ENCODE peak calls at places on chromosomes 13 and 19, in nine cellular contexts. N is stomach, Q is body of pancreas, B is lower leg skin, D is Peyer's patch, K is NB4, X is heart left ventricle, G is tibial nerve, S is H54. Z is an unnamed sample.

GRCh38 chr13:85509512-85509911 is 289.7 kb downstream of the SLITRK6 start:
- DNase-seq in N (no peak), Q (no peak), B (no peak), D (no peak), K (no peak), X (no peak), G (no peak), S (no peak), Z (no peak)

GRCh38 chr19:48466571-48467325 is 2.4 kb upstream of the CYTH2 start:
- DNase-seq in N (no peak), Q (no peak), B (no peak), D (no peak), K (no peak), X (no peak), G (no peak), S (peak; percentile 69), Z (no peak)

GRCh38 chr19:23377276-23377675 is 18.0 kb downstream of the ZNF91 start:
- DNase-seq in N (no peak), Q (no peak), B (no peak), D (no peak), K (no peak), X (no peak), G (no peak), S (no peak), Z (no peak)

GRCh38 chr19:21595185-21595584 is 89.8 kb downstream of the ZNF429 start:
- DNase-seq in N (no peak), Q (peak; percentile 41), B (no peak), D (no peak), K (no peak), X (no peak), G (no peak), S (no peak), Z (no peak)

GRCh38 chr13:93290503-93290902 is 63.9 kb downstream of the GPC6 start:
- DNase-seq in N (no peak), Q (no peak), B (no peak), D (no peak), K (no peak), X (no peak), G (no peak), S (no peak), Z (no peak)

GRCh38 chr19:41298327-41298964 is 11.5 kb upstream of the CCDC97 start:
- DNase-seq in N (peak; percentile 63), Q (peak; percentile 57), B (peak; percentile 56), D (peak; percentile 66), K (no peak), X (peak; percentile 86), G (peak; percentile 46), S (no peak), Z (no peak)

GRCh38 chr19:18339703-18340102 is 695 bp upstream of the PGPEP1 start:
- DNase-seq in N (no peak), Q (no peak), B (no peak), D (no peak), K (peak; percentile 55), X (no peak), G (no peak), S (peak; percentile 42), Z (peak; percentile 57)

GRCh38 chr13:35598233-35598632 is 121.7 kb upstream of the MAB21L1 start:
- DNase-seq in N (no peak), Q (no peak), B (no peak), D (no peak), K (no peak), X (no peak), G (no peak), S (no peak), Z (no peak)

DNA sequence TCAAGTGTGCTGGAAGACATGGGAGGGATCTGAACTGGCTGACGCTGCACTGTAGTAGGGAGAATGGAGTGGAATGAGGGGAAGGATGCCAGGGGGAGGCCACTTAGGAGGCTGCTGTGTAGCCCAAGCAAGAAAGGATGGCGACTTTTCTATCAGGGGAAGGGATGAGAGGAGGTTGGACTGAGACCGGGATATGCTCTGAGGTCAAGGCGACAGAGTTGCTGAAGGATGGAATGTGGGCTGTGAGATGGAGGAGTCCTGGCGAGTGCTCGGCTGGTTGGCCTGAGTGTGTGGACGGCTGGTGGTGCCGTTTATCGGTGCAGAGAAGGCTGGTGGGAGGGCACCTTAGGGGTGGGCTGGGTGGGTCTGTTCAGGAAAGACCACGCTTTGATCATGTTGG is 45.7 kb downstream of the IRS2 start:
- DNase-seq in N (no peak), Q (no peak), B (no peak), D (no peak), K (no peak), X (no peak), G (no peak), S (no peak), Z (no peak)
- TF ChIP-seq POLR2A in N (no peak), Q (no peak), B (no peak), D (no peak), K (no peak), X (no peak), G (no peak), S (no peak), Z (no peak)

GRCh38 chr19:54137913-54138776 is 583 bp downstream of the CNOT3 start:
- DNase-seq in N (no peak), Q (peak; percentile 35), B (no peak), D (no peak), K (no peak), X (no peak), G (no peak), S (peak; percentile 67), Z (peak; percentile 82)

GRCh38 chr19:54138777-54139256 is 1.3 kb downstream of the CNOT3 start:
- DNase-seq in N (no peak), Q (no peak), B (no peak), D (no peak), K (no peak), X (no peak), G (no peak), S (no peak), Z (peak; percentile 33)

GRCh38 chr19:54137114-54137912 is at the start of gene CNOT3:
- DNase-seq in N (peak; percentile 99), Q (peak; percentile 99), B (peak; percentile 100), D (peak; percentile 99), K (peak; percentile 99), X (peak; percentile 99), G (peak; percentile 99), S (peak; percentile 100), Z (peak; percentile 100)

GRCh38 chr19:54136086-54136863 is 1.3 kb upstream of the CNOT3 start:
- DNase-seq in N (no peak), Q (no peak), B (no peak), D (no peak), K (no peak), X (no peak), G (no peak), S (peak; percentile 63), Z (no peak)

DNA sequence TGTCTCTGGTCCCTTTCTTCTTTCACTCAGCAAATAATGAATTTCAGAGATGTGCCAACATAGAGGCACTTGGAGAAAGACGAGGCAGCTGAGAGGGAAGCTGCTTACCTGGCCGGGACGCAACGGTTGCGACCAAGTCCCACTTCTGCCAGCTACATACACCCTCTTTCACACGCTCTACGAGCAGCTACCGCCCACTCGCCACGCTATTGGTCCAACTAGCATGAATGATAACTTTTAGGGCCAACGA is 773 bp upstream of the CNOT3 start:
- DNase-seq in N (no peak), Q (no peak), B (no peak), D (no peak), K (no peak), X (no peak), G (no peak), S (no peak), Z (no peak)
- TF ChIP-seq POLR2A in N (no peak), Q (peak; percentile 95), B (no peak), D (peak; percentile 87), K (peak; percentile 30), X (no peak), G (peak; percentile 44), S (peak; percentile 90), Z (no peak)

GRCh38 chr19:7535993-7536685 is 622 bp downstream of the PNPLA6 start:
- DNase-seq in N (no peak), Q (no peak), B (no peak), D (no peak), K (no peak), X (no peak), G (no peak), S (no peak), Z (peak; percentile 79)

GRCh38 chr19:7534531-7534980 is 961 bp upstream of the PNPLA6 start:
- DNase-seq in N (peak; percentile 40), Q (peak; percentile 57), B (peak; percentile 51), D (peak; percentile 70), K (peak; percentile 51), X (peak; percentile 76), G (no peak), S (no peak), Z (no peak)

GRCh38 chr19:7535035-7535992 is at the start of gene PNPLA6:
- DNase-seq in N (peak; percentile 97), Q (peak; percentile 97), B (peak; percentile 94), D (peak; percentile 98), K (peak; percentile 93), X (peak; percentile 97), G (peak; percentile 90), S (peak; percentile 94), Z (peak; percentile 97)

GRCh38 chr19:7533281-7533819 is 2.2 kb upstream of the PNPLA6 start:
- DNase-seq in N (peak; percentile 61), Q (peak; percentile 60), B (peak; percentile 33), D (peak; percentile 72), K (no peak), X (peak; percentile 73), G (peak; percentile 38), S (no peak), Z (no peak)

DNA sequence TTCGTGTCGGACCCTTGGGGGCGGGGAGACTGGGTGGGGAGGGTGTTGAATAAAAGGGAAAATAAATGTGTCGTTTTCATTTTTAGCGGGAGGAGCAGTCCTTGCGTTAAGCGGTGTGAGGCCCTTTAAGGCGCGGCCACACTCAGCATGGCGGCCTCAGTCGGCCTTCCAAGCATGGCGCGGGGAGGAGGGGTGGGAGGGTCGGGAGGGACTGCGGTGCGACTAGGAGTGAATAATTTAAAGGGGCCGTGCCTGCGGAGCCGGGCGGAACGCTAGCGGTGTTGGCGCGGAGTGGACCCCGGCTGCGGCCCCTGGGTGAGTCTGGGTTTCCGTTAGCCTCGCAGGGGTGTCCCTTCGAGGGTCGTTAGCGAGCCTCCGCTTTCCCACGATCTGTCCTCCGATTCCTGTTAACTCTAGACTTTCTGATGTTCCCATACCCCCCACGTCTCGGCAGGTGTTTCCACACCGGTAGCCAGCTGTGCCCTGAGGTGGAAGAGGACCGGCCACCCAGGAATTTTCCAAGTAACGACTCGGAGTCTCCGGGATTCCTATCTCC is 1.5 kb upstream of the PNPLA6 start:
- DNase-seq in N (peak; percentile 88), Q (peak; percentile 90), B (peak; percentile 84), D (peak; percentile 89), K (peak; percentile 91), X (peak; percentile 90), G (peak; percentile 74), S (peak; percentile 83), Z (peak; percentile 88)
- TF ChIP-seq POLR2A in N (no peak), Q (peak; percentile 70), B (no peak), D (peak; percentile 80), K (no peak), X (peak; percentile 8), G (peak; percentile 65), S (no peak), Z (peak; percentile 33)

DNA sequence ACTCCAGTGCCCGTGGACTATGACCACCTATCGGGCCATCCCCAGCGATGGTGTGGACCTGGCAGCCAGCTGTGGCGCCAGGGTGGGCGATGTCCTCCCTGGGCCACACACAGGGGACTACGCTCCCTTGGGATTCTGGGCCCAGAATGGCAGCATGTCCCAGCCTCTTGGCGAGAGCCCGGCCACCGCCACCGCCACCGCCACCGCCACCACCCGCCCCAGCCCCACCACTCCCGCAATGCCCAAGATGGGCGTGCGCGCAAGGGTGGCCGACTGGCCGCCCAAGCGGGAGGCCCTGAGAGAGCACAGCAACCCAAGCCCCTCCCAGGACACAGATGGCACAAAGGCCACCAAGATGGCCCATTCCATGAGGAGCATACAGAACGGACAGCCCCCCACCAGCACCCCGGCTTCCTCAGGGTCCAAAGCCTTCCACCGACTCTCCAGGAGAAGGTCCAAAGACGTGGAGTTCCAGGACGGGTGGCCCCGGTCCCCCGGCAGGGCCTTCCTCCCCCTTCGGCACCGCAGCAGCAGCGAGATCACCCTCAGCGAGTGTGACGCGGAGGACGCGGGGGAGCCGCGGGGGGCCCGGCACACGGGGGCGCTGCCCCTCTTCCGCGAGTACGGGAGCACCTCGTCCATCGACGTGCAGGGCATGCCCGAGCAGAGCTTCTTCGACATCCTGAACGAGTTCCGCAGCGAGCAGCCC is 142.3 kb downstream of the DPF1 start:
- DNase-seq in N (no peak), Q (no peak), B (no peak), D (no peak), K (no peak), X (no peak), G (no peak), S (no peak), Z (no peak)
- TF ChIP-seq POLR2A in N (no peak), Q (no peak), B (no peak), D (no peak), K (no peak), X (no peak), G (no peak), S (no peak), Z (no peak)

Z was measured in erythroblast.